ENCODE peak calls at places on chromosomes 4 and X, in five cellular contexts. B is tibial artery, I is HCT116, M is heart left ventricle, G is transverse colon. X is an unnamed sample. For H3K27me3, the result is how much of the 10 kb centered on the place peaks cover.

GRCh38 chr4:67871867-67872266 is 11.9 kb downstream of the TMPRSS11D start:
- DNase-seq in B (no peak), I (peak), M (no peak), G (no peak), X (no peak)

GRCh38 chrX:103254171-103254824 is 657 bp downstream of the TCEAL8 start:
- DNase-seq in B (peak), I (peak), M (peak), G (peak), X (peak)

GRCh38 chr4:108030332-108030731 is 40.6 kb downstream of the HADH start:
- DNase-seq in B (no peak), I (peak), M (no peak), G (peak), X (peak)

GRCh38 chr4:45350438-45350837 is 624.1 kb upstream of the GNPDA2 start:
- DNase-seq in B (no peak), I (no peak), M (no peak), G (no peak), X (no peak)

GRCh38 chrX:31228415-31228832 is 156.6 kb upstream of the FTHL17 start:
- DNase-seq in B (peak), I (no peak), M (peak), G (no peak), X (peak)

GRCh38 chr4:74039065-74039763 is 725 bp upstream of the CXCL3 start:
- DNase-seq in B (no peak), I (no peak), M (no peak), G (no peak), X (no peak)

GRCh38 chr4:175308236-175308635 is 390.1 kb downstream of the ADAM29 start:
- DNase-seq in B (no peak), I (peak), M (no peak), G (no peak), X (no peak)

GRCh38 chr4:137226900-137227299 is 305.4 kb downstream of the PCDH18 start:
- DNase-seq in B (no peak), I (peak), M (no peak), G (no peak), X (no peak)

GRCh38 chrX:52368368-52369055 is at the start of gene XAGE2:
- DNase-seq in B (no peak), I (no peak), M (no peak), G (no peak), X (no peak)

GRCh38 chrX:150542846-150543229 is 25.6 kb upstream of the MTM1 start:
- DNase-seq in B (no peak), I (no peak), M (no peak), G (no peak), X (no peak)

GRCh38 chr4:13496605-13497004 is 12.5 kb upstream of the RAB28 start:
- DNase-seq in B (no peak), I (no peak), M (no peak), G (no peak), X (no peak)

GRCh38 chrX:40152706-40153334 is 55.1 kb upstream of the BCOR start:
- DNase-seq in B (no peak), I (no peak), M (peak), G (peak), X (no peak)

GRCh38 chr4:85747871-85748491 is 273.0 kb downstream of the ARHGAP24 start:
- DNase-seq in B (no peak), I (peak), M (peak), G (peak), X (peak)

GRCh38 chr4:72919464-72919863 is 150.1 kb downstream of the COX18 start:
- DNase-seq in B (no peak), I (no peak), M (no peak), G (no peak), X (no peak)

GRCh38 chr4:187602339-187603092 is 393.1 kb upstream of the ZFP42 start:
- DNase-seq in B (no peak), I (no peak), M (no peak), G (no peak), X (no peak)

GRCh38 chr4:97153042-97153441 is 990.2 kb downstream of the STPG2 start:
- DNase-seq in B (no peak), I (peak), M (no peak), G (no peak), X (no peak)

GRCh38 chrX:56765816-56766553 is 36.9 kb downstream of the NBDY start:
- DNase-seq in B (no peak), I (no peak), M (no peak), G (peak), X (no peak)

GRCh38 chr4:183098723-183099536 is at the start of gene WWC2:
- DNase-seq in B (peak), I (peak), M (peak), G (peak), X (peak)

GRCh38 chr4:173411106-173411703 is 12.3 kb upstream of the SCRG1 start:
- DNase-seq in B (no peak), I (no peak), M (no peak), G (no peak), X (no peak)

GRCh38 chr4:30718889-30719252 is 1.3 kb upstream of the PCDH7 start:
- DNase-seq in B (no peak), I (no peak), M (no peak), G (no peak), X (no peak)

GRCh38 chr4:10887600-10887999 is 203.0 kb upstream of the CLNK start:
- DNase-seq in B (no peak), I (no peak), M (no peak), G (no peak), X (no peak)

GRCh38 chr4:10891866-10892265 is 207.3 kb upstream of the CLNK start:
- DNase-seq in B (no peak), I (no peak), M (no peak), G (no peak), X (no peak)

GRCh38 chr4:10893417-10893816 is 208.8 kb upstream of the CLNK start:
- DNase-seq in B (no peak), I (no peak), M (no peak), G (no peak), X (peak)

GRCh38 chr4:10889819-10890218 is 205.3 kb upstream of the CLNK start:
- DNase-seq in B (no peak), I (no peak), M (no peak), G (no peak), X (no peak)
- H3K4me3 ChIP-seq in B (no peak), I (no peak), M (no peak), G (no peak), X (no peak)

GRCh38 chrX:115341421-115341820 is 51.9 kb downstream of the LUZP4 start:
- DNase-seq in B (no peak), I (no peak), M (no peak), G (no peak), X (no peak)
- H3K27me3 ChIP-seq in B (under half), I (under half), M (under half), G (under half), X (under half)

GRCh38 chrX:12843668-12844279 is 23.1 kb upstream of the TLR7 start:
- DNase-seq in B (no peak), I (no peak), M (no peak), G (no peak), X (no peak)

GRCh38 chrX:12844319-12844718 is 22.6 kb upstream of the TLR7 start:
- DNase-seq in B (no peak), I (no peak), M (no peak), G (no peak), X (no peak)

GRCh38 chrX:12843061-12843667 is 23.7 kb upstream of the TLR7 start:
- DNase-seq in B (no peak), I (no peak), M (no peak), G (no peak), X (no peak)
- H3K4me3 ChIP-seq in B (no peak), I (no peak), M (no peak), G (no peak), X (no peak)

GRCh38 chr4:1489639-1489995 is 83.4 kb upstream of the NKX1-1 start:
- DNase-seq in B (no peak), I (no peak), M (no peak), G (no peak), X (no peak)
- H3K27me3 ChIP-seq in B (half or more), I (under half), M (under half), G (half or more), X (under half)

X was measured in testis.